ENCODE peak calls at places on chromosomes 13 and 19, in nine cellular contexts. L is PC-3; J is cardiac muscle cell; V is right atrium auricular region; B is GM23338; Q is IMR-90; N is kidney; U is neuronal stem cell; D is CD8-positive, alpha-beta T cell. O is an unnamed sample.

GRCh38 chr13:95438297-95438696 is 114.2 kb upstream of the CLDN10 start:
- DNase-seq in J (peak; percentile 72), Q (no peak), N (no peak), L (no peak), D (no peak), V (no peak), U (no peak), B (no peak), O (no peak)

GRCh38 chr19:32652893-32653625 is 21.9 kb downstream of the ANKRD27 start:
- DNase-seq in U (no peak), N (peak; percentile 89), Q (peak; percentile 81), D (no peak), J (peak; percentile 83), V (peak; percentile 68), L (no peak), B (no peak), O (peak; percentile 39)

GRCh38 chr13:76871332-76871945 is 14.8 kb downstream of the KCTD12 start:
- DNase-seq in D (no peak), U (no peak), J (no peak), L (peak; percentile 75), B (no peak), V (no peak), N (no peak), Q (no peak), O (no peak)

GRCh38 chr13:34571716-34572115 is 370.4 kb upstream of the NBEA start:
- DNase-seq in D (no peak), B (no peak), Q (no peak), V (no peak), U (no peak), N (no peak), J (no peak), L (no peak), O (no peak)

GRCh38 chr19:58356236-58356970 is 3.1 kb upstream of the A1BG start:
- DNase-seq in V (no peak), J (peak; percentile 65), U (no peak), N (peak; percentile 79), Q (peak; percentile 43), B (peak; percentile 82), L (no peak), D (peak; percentile 33), O (no peak)

GRCh38 chr19:10086032-10086903 is at the start of gene SHFL:
- DNase-seq in J (peak; percentile 71), D (peak; percentile 83), U (peak; percentile 39), N (peak; percentile 92), L (peak; percentile 54), B (peak; percentile 91), Q (peak; percentile 45), V (peak; percentile 61), O (no peak)

GRCh38 chr13:28707629-28708427 is 10.9 kb downstream of the SLC46A3 start:
- DNase-seq in D (no peak), L (peak; percentile 72), V (no peak), J (peak; percentile 86), Q (peak; percentile 92), U (no peak), N (no peak), B (no peak), O (peak; percentile 89)

GRCh38 chr19:18610245-18610555 is 2.5 kb upstream of the TMEM59L start:
- DNase-seq in Q (no peak), V (no peak), N (no peak), L (no peak), U (no peak), J (no peak), B (no peak), D (no peak), O (peak; percentile 33)

GRCh38 chr19:40908981-40909380 is 26.9 kb upstream of the CYP2A7 start:
- DNase-seq in Q (no peak), D (peak; percentile 49), J (no peak), N (no peak), B (peak; percentile 56), U (no peak), V (no peak), L (peak; percentile 58), O (no peak)

GRCh38 chr13:47334173-47334572 is 437.3 kb upstream of the HTR2A start:
- DNase-seq in V (no peak), J (peak; percentile 59), U (no peak), N (no peak), D (no peak), L (peak; percentile 61), Q (peak; percentile 93), B (no peak), O (no peak)

GRCh38 chr13:33274264-33274663 is 11.3 kb downstream of the STARD13 start:
- DNase-seq in J (no peak), L (peak; percentile 42), V (no peak), D (no peak), N (no peak), U (no peak), B (no peak), Q (no peak), O (no peak)

GRCh38 chr13:40194204-40194806 is 472.1 kb downstream of the FOXO1 start:
- DNase-seq in Q (no peak), L (no peak), N (no peak), V (no peak), B (no peak), D (no peak), U (no peak), J (peak; percentile 43), O (no peak)

GRCh38 chr13:98845726-98846125 is 93.3 kb upstream of the SLC15A1 start:
- DNase-seq in U (no peak), B (no peak), J (no peak), L (no peak), V (no peak), D (no peak), N (no peak), Q (no peak), O (no peak)

GRCh38 chr13:113112893-113113845 is 7.6 kb downstream of the F7 start:
- DNase-seq in D (no peak), N (peak; percentile 16), U (no peak), B (no peak), J (no peak), V (no peak), Q (no peak), L (no peak), O (no peak)

GRCh38 chr13:28574617-28575142 is 79.8 kb upstream of the FLT1 start:
- DNase-seq in D (no peak), Q (peak; percentile 100), L (peak; percentile 95), U (no peak), V (peak; percentile 70), B (no peak), J (peak; percentile 92), N (no peak), O (no peak)

GRCh38 chr19:16373989-16374388 is 49.4 kb downstream of the KLF2 start:
- DNase-seq in N (peak; percentile 60), B (no peak), Q (no peak), J (no peak), U (no peak), D (no peak), L (no peak), V (no peak), O (no peak)
- H3K4me1 ChIP-seq in N (peaks cover 31% of the 10 kb centered on the region), B (no peaks in the 10 kb centered on the region), Q (peaks cover 10% of the 10 kb centered on the region), J (peaks cover 13% of the 10 kb centered on the region), U (no peaks in the 10 kb centered on the region), D (peaks cover 93% of the 10 kb centered on the region), L (no peaks in the 10 kb centered on the region), V (peaks cover 40% of the 10 kb centered on the region), O (peaks cover 3% of the 10 kb centered on the region)

DNA sequence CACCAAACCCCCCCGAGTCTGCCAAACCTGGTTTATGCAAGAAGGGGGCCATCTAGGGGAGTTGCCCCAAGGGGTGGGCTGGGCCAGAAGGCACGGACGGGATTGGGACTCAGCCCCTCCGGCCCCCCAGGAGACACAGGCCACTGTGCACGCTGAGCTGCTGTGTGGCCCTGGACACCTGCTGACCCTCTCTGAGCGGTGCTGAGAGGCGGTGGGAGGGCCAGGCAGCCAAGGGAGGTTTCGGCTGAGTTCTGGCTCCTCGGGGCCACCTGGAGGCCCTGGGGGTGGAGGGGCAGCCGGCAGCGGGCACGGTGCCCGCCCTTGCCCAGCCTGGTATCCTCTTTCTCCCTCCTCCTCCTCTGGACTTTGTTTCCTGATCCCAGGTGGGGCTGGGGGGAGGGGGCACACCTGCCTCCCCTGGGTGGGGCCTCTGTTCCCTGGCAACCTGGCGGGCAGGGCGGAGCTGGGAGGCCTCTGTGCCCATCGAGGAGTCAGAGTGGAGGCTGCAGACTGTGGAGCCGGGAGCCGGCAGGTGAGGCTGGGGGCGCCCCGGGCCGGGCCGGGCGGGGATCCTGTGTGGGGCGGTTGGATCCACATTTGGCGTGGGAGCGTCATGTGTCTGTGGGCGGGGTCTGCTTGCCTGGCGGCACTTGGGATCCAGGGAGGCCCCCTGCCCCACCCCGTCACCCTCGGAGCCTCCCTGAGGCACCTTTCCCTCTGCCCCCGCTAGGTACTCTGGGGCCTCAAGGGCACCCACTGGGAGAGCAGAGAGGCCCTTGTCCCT is at the start of gene MISP:
- DNase-seq in Q (no peak), L (peak; percentile 84), J (no peak), V (no peak), N (peak; percentile 94), B (no peak), D (no peak), U (no peak), O (no peak)
- H3K4me3 ChIP-seq in Q (no peak within 1 kb of the TSS), L (peak within 1 kb of the TSS; percentile 88), J (no peak within 1 kb of the TSS), V (no peak within 1 kb of the TSS), N (peak within 1 kb of the TSS; percentile 24), B (no peak within 1 kb of the TSS), D (no peak within 1 kb of the TSS), U (no peak within 1 kb of the TSS), O (no peak within 1 kb of the TSS)

GRCh38 chr19:1211494-1212234 is 6.1 kb downstream of the STK11 start:
- DNase-seq in N (peak; percentile 67), B (peak; percentile 82), V (no peak), Q (no peak), J (peak; percentile 25), U (no peak), D (no peak), L (no peak), O (no peak)
- H3K4me1 ChIP-seq in N (peaks cover 54% of the 10 kb centered on the region), B (peaks cover 18% of the 10 kb centered on the region), V (peaks cover 88% of the 10 kb centered on the region), Q (peaks cover 30% of the 10 kb centered on the region), J (peaks cover 40% of the 10 kb centered on the region), U (peaks cover 23% of the 10 kb centered on the region), D (peaks cover 38% of the 10 kb centered on the region), L (peaks cover 21% of the 10 kb centered on the region), O (no peaks in the 10 kb centered on the region)

GRCh38 chr19:49812997-49813861 is at the start of gene FUZ:
- DNase-seq in L (peak; percentile 97), J (peak; percentile 99), U (peak; percentile 97), B (peak; percentile 99), Q (peak; percentile 99), D (peak; percentile 93), V (peak; percentile 99), N (peak; percentile 99), O (peak; percentile 98)

GRCh38 chr19:49817964-49818690 is at the start of gene MED25:
- DNase-seq in J (peak; percentile 88), Q (peak; percentile 76), L (peak; percentile 85), U (peak; percentile 92), V (peak; percentile 83), N (peak; percentile 95), B (peak; percentile 90), D (peak; percentile 87), O (peak; percentile 84)

GRCh38 chr19:49818691-49819331 is 722 bp downstream of the MED25 start:
- DNase-seq in B (no peak), L (no peak), Q (no peak), V (no peak), N (peak; percentile 32), J (no peak), D (no peak), U (no peak), O (no peak)

GRCh38 chr19:49814010-49814409 is 918 bp upstream of the FUZ start:
- DNase-seq in L (peak; percentile 42), Q (no peak), J (no peak), B (no peak), U (no peak), D (no peak), V (no peak), N (no peak), O (no peak)

DNA sequence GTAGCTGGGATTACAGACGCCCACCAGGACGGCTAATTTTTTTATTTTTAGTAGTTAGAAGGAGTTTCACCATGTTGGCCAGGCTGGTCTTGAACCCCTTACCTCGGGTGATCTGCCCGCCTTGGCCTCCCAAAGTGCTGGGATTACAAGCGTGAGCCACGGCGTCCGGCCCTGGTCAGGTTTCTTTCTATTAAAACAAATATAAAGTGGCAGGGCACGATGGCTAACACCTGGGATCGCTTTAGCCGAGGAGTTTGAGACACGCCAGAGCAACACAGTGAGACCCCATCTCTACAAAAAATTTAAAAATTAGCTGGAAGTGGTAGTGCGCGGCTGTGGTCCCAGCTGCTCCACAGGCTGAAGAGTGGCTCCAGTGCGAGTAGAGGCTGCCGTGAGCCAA is 1.5 kb upstream of the MED25 start:
- DNase-seq in D (no peak), L (no peak), Q (no peak), V (no peak), J (no peak), U (no peak), B (no peak), N (no peak), O (no peak)
- H3K4me3 ChIP-seq in D (no peak overlapping the region), L (peak overlapping the region; percentile 79), Q (no peak overlapping the region), V (no peak overlapping the region), J (no peak overlapping the region), U (no peak overlapping the region), B (no peak overlapping the region), N (no peak overlapping the region), O (no peak overlapping the region)